ENCODE peak calls at places on chromosome 14, in six cellular contexts. W is lung, Y is hepatocyte, V is GM23338, X is mesendoderm, N is transverse colon. P is an unnamed sample. For H3K36me3, the result is how much of the 10 kb centered on the place peaks cover.

GRCh38 chr14:24080888-24081738 is 9.8 kb downstream of the CPNE6 start:
- DNase-seq in W (peak), Y (peak), V (peak), X (peak), N (peak), P (no peak)

GRCh38 chr14:64591809-64592208 is 42.0 kb downstream of the PPP1R36 start:
- DNase-seq in W (no peak), Y (no peak), V (no peak), X (no peak), N (no peak), P (no peak)

GRCh38 chr14:69055125-69055524 is 76.0 kb upstream of the ACTN1 start:
- DNase-seq in W (no peak), Y (no peak), V (no peak), X (no peak), N (no peak), P (no peak)

GRCh38 chr14:75906680-75907280 is 75.0 kb downstream of the TGFB3 start:
- DNase-seq in W (peak), Y (peak), V (peak), X (peak), N (peak), P (no peak)

GRCh38 chr14:103713304-103714062 is 1.8 kb downstream of the XRCC3 start:
- DNase-seq in W (no peak), Y (no peak), V (no peak), X (peak), N (no peak), P (no peak)

GRCh38 chr14:92121207-92121669 is 268 bp downstream of the NDUFB1 start:
- DNase-seq in W (peak), Y (peak), V (peak), X (no peak), N (peak), P (no peak)

GRCh38 chr14:83706555-83706954 is 1823.4 kb upstream of the FLRT2 start:
- DNase-seq in W (no peak), Y (no peak), V (peak), X (peak), N (no peak), P (peak)

GRCh38 chr14:103625361-103626095 is 3.5 kb upstream of the KLC1 start:
- DNase-seq in W (no peak), Y (no peak), V (no peak), X (no peak), N (peak), P (no peak)

GRCh38 chr14:92990456-92991430 is 67.8 kb downstream of the CHGA start:
- DNase-seq in W (no peak), Y (no peak), V (no peak), X (peak), N (no peak), P (no peak)

GRCh38 chr14:76473381-76474263 is 97.7 kb downstream of the ESRRB start:
- DNase-seq in W (no peak), Y (no peak), V (peak), X (peak), N (no peak), P (no peak)

GRCh38 chr14:77122555-77123125 is 19.0 kb downstream of the ZDHHC22 start:
- DNase-seq in W (no peak), Y (no peak), V (no peak), X (no peak), N (no peak), P (no peak)

GRCh38 chr14:53539489-53540126 is 386.5 kb upstream of the DDHD1 start:
- DNase-seq in W (peak), Y (peak), V (peak), X (peak), N (peak), P (peak)

GRCh38 chr14:30656190-30656632 is 34.1 kb downstream of the SCFD1 start:
- DNase-seq in W (no peak), Y (peak), V (peak), X (peak), N (peak), P (peak)

GRCh38 chr14:75295061-75295461 is 16.4 kb downstream of the FOS start:
- DNase-seq in W (peak), Y (peak), V (peak), X (peak), N (peak), P (no peak)

GRCh38 chr14:67377916-67378315 is 17.8 kb downstream of the EIF2S1 start:
- DNase-seq in W (no peak), Y (no peak), V (no peak), X (no peak), N (no peak), P (no peak)
- H3K36me3 ChIP-seq in W (under half), Y (under half), V (half or more), X (under half), N (under half), P (under half)

GRCh38 chr14:22505751-22506710 is 83.0 kb downstream of the DAD1 start:
- DNase-seq in W (no peak), Y (no peak), V (no peak), X (no peak), N (no peak), P (no peak)
- H3K4me3 ChIP-seq in W (no peak), Y (no peak), V (no peak), X (no peak), N (no peak), P (no peak)

DNA sequence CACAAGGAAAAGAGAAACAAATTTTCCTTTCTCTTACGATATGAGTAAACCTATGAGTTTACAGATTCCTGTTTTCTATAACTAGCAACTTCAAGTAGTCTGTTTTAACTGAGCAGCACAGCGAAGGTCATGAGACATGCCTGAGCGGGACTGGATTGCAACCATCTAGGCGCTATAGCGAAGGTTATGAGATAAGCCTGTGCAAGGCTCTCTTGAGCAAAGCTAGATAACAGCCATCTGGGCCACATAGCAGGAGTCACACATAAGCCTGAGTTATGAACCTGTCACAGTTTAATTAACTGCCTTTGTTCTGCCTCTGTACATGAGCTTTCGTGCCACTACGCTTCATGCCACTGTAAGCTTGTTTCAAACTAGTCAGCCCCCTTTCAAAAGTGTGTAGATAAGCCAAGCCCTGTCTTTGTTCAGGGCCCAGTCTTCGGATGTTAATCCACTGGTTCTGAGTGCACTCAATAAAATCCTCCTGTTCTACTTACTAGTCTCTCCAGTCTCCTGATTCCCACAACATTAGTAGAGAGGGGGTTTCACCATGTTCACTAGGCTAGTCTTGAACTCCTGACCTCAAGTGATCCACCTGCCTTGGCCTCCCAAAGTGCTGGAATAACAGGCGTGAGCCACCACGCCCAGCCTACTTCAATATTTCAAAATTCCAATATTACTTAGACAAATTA is 47.1 kb downstream of the SEC23A start:
- DNase-seq in W (no peak), Y (no peak), V (peak), X (peak), N (no peak), P (no peak)
- H3K36me3 ChIP-seq in W (under half), Y (under half), V (half or more), X (under half), N (under half), P (under half)

DNA sequence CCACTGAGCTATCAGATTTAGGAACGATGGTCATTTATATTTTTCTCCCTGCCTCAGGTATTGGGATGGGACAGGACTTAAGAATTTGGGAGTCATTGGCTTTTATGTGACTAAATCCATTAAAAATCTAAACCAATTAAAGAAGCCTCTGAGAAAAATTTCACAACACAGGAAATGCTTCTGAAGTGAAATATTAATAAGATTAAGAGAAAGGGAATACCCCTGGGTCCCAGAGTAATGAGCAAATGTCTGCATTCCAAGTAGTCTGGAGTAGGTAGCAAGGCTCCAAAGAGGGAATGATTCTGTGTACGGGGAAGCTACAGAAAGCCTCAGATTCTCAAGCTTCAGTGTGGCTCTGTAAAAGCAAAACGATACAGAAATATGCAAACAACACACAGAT is 707 bp upstream of the MED6 start:
- DNase-seq in W (no peak), Y (no peak), V (peak), X (peak), N (no peak), P (no peak)
- H3K4me3 ChIP-seq in W (no peak), Y (peak), V (peak), X (peak), N (peak), P (peak)

DNA sequence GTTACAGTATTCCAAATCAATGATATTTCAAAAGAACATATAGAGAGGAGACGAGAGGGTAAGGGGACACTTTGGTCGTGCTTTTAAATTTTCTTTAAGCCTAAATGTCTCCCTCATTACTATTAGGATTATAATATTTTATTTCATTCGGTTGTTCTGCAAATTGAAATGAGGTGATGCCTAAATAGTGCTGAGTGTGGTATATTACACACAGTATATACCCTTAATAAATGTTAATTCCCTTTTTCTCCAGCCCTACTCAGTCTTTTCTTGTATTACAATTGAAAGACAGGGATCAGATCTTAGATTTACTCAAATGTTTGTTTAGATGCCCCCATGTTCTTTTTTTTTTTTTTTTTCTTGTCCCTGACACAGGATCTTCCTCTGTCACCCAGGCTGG is 7.7 kb downstream of the SNAPC1 start:
- DNase-seq in W (no peak), Y (no peak), V (no peak), X (no peak), N (no peak), P (no peak)
- H3K36me3 ChIP-seq in W (under half), Y (under half), V (under half), X (under half), N (under half), P (under half)

GRCh38 chr14:79304279-79304678 is 907.0 kb downstream of the DIO2 start:
- DNase-seq in W (no peak), Y (no peak), V (no peak), X (no peak), N (no peak), P (no peak)
- H3K4me3 ChIP-seq in W (no peak), Y (no peak), V (no peak), X (no peak), N (no peak), P (no peak)

DNA sequence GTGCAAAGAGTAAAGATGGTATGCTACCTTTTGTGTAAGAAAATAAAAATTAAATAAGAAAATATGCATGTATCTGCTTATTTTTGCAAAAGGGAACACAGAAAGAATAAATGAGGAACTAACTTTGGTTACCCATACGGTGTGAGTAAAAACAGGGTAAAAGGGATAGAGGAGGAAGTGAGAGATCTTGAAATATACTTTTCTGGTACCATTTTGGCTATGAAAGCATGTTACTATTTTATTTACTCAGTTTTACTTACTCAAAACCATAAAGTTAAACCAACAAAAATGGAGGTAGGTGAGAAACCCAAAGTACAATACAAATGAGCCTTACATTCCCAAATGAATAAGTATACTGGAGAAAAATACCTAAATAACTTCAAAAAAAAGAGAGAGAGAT is 122.0 kb upstream of the EGLN3 start:
- DNase-seq in W (no peak), Y (no peak), V (no peak), X (no peak), N (no peak), P (no peak)
- H3K36me3 ChIP-seq in W (under half), Y (under half), V (under half), X (under half), N (under half), P (under half)

P was measured in iPS DF 6.9.